ENCODE peak calls at places on chromosomes 3 and 15, in four cellular contexts. One of them, this sample, is unnamed.

GRCh38 chr3:10273697-10274305 is 18.9 kb downstream of the GHRL start:
- DNase-seq in WTC11: no peak
- DNase-seq in K562: no peak
- DNase-seq in HepG2: no peak
- DNase-seq in this sample: no peak

GRCh38 chr15:45268135-45268534 is 16.1 kb downstream of the SLC28A2 start:
- DNase-seq in WTC11: peak
- DNase-seq in K562: peak
- DNase-seq in HepG2: peak
- DNase-seq in this sample: no peak

GRCh38 chr3:132083583-132084372 is 49.0 kb upstream of the CPNE4 start:
- DNase-seq in WTC11: no peak
- DNase-seq in K562: no peak
- DNase-seq in HepG2: no peak
- DNase-seq in this sample: peak

GRCh38 chr15:77532846-77533245 is 99.9 kb downstream of the LINGO1 start:
- DNase-seq in WTC11: peak
- DNase-seq in K562: no peak
- DNase-seq in HepG2: no peak
- DNase-seq in this sample: no peak

GRCh38 chr3:177491301-177492031 is 294.2 kb upstream of the TBL1XR1 start:
- DNase-seq in WTC11: no peak
- DNase-seq in K562: no peak
- DNase-seq in HepG2: no peak
- DNase-seq in this sample: no peak

GRCh38 chr3:30628188-30628930 is 22.0 kb downstream of the TGFBR2 start:
- DNase-seq in WTC11: no peak
- DNase-seq in K562: no peak
- DNase-seq in HepG2: no peak
- DNase-seq in this sample: no peak

GRCh38 chr3:159166899-159167586 is 365.2 kb downstream of the MFSD1 start:
- DNase-seq in WTC11: no peak
- DNase-seq in K562: no peak
- DNase-seq in HepG2: no peak
- DNase-seq in this sample: no peak

GRCh38 chr15:88604972-88605506 is 16.1 kb upstream of the AEN start:
- DNase-seq in WTC11: peak
- DNase-seq in K562: no peak
- DNase-seq in HepG2: no peak
- DNase-seq in this sample: no peak

GRCh38 chr15:72168131-72168825 is 29.3 kb downstream of the GRAMD2A start:
- DNase-seq in WTC11: no peak
- DNase-seq in K562: peak
- DNase-seq in HepG2: no peak
- DNase-seq in this sample: no peak

GRCh38 chr3:72725229-72725628 is 123.0 kb downstream of the SHQ1 start:
- DNase-seq in WTC11: no peak
- DNase-seq in K562: no peak
- DNase-seq in HepG2: no peak
- DNase-seq in this sample: no peak

GRCh38 chr3:33883538-33884203 is 85.2 kb downstream of the PDCD6IP start:
- DNase-seq in WTC11: no peak
- DNase-seq in K562: peak
- DNase-seq in HepG2: peak
- DNase-seq in this sample: peak

DNA sequence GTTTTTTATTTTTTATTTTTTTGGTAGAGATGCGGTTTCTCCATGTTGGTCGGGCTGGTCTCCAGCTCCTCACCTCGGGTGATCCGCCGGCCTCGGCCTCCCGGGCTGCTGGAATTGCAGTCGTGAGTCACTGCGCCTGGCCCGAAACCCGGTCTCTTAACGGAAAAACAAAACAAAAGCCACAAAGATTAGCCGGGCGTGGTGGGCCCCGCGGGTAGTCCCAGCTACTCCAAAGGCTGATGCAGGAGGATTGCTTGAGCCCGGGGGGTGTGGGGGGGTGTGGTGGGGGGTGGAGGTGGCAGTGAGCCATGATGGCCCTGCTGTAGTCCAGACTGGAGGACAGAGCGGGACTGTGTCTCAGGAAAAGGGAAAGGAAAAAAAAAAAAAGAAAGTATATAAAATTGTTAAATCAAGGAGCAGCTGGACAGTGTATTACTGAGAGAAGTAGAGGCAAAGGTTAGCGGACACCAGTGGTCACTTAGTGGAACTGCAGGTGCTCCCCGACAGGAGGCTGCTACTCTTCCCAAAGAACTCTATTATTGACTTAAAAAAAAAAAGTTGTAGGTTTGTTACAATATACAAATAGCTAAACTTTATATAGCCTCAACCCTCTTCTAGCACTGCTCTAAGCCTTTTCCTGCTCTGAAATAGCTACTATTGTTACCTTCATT is 30.3 kb upstream of the TUBGCP5 start:
- DNase-seq in WTC11: no peak
- DNase-seq in K562: peak
- DNase-seq in HepG2: no peak
- DNase-seq in this sample: peak
- TF ChIP-seq HMGXB4 in WTC11: no peak
- TF ChIP-seq HMGXB4 in K562: no peak
- TF ChIP-seq HMGXB4 in HepG2: no peak
- TF ChIP-seq HMGXB4 in this sample: no peak

DNA sequence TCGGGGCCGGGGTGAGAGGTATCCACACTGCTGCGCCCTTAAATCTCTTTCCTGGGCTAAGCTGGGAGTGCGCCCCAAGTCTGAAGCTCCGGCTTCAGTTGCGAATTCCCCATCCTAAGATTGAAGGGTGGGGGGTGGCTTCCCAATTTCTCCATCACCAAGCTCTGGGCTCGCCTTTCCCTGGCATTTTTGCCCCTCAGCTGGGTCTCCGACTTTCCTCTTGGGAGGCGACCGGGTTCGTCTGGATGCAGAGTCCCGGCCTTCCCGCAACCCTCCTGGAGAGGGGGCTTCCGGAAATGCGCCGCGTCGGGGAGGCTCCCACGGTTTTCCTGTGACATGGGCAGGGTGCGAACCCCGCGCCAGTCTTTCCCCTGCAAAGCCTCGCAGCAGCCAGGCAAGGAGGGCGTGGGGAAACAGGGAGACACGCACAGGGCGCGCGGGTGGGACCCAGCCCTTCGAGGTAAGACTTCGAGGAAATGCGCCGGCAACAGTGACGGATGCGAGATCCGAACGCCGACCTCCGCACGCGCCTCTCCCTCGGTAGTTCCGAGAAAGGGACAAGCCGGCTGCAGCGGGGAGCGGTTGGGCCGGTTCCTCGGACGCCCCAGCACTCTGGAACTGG is 426 bp upstream of the HCN4 start:
- DNase-seq in WTC11: peak
- DNase-seq in K562: no peak
- DNase-seq in HepG2: no peak
- DNase-seq in this sample: no peak
- TF ChIP-seq HMGXB4 in WTC11: no peak
- TF ChIP-seq HMGXB4 in K562: no peak
- TF ChIP-seq HMGXB4 in HepG2: no peak
- TF ChIP-seq HMGXB4 in this sample: no peak

DNA sequence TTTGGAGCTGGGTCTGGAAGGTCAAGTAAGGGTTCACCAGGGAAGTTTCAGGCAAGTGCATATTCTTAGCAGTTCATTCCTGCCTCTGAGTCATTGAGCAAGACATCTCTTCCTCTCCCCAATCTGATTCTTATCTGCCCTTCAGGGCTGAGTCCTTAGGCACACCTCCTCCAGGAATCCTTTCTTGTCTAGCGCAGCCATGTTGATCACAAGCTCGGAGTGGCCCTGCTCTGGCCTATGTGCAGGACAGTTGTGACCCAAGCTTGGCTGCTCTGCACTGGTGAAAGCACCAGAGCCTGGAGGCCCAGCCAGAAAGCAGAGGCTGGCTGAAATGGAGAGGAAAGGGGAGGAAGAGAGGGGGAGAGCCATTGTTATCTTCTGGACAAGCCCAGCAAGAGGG is 30.9 kb upstream of the MRPS22 start:
- DNase-seq in WTC11: no peak
- DNase-seq in K562: peak
- DNase-seq in HepG2: no peak
- DNase-seq in this sample: peak
- TF ChIP-seq HMGXB4 in WTC11: no peak
- TF ChIP-seq HMGXB4 in K562: no peak
- TF ChIP-seq HMGXB4 in HepG2: no peak
- TF ChIP-seq HMGXB4 in this sample: no peak

GRCh38 chr3:190000861-190001196 is 119.9 kb downstream of the P3H2 start:
- DNase-seq in WTC11: no peak
- DNase-seq in K562: no peak
- DNase-seq in HepG2: no peak
- DNase-seq in this sample: no peak
- TF ChIP-seq HMGXB4 in WTC11: no peak
- TF ChIP-seq HMGXB4 in K562: no peak
- TF ChIP-seq HMGXB4 in HepG2: no peak
- TF ChIP-seq HMGXB4 in this sample: no peak

DNA sequence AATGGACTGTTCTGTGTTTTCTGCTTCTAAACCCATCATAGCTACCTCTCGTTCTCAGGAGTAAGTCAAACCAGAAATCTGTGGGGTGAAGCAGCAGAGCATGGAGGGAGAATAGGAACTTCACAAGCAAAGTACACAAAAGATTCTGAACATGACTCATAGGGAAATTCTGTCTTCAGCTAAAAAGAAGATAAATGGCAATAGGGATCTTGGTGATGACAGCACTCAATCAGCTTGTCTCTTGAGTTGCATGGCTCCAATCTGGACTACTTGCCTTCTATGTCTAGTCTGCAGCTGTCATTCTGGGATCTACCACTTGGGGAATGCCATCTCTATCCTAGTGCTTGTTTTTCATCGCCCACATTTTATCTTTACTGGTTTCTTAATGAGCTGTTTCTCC is 13.5 kb upstream of the GRAMD1C start:
- DNase-seq in WTC11: no peak
- DNase-seq in K562: peak
- DNase-seq in HepG2: no peak
- DNase-seq in this sample: peak
- TF ChIP-seq HMGXB4 in WTC11: no peak
- TF ChIP-seq HMGXB4 in K562: no peak
- TF ChIP-seq HMGXB4 in HepG2: no peak
- TF ChIP-seq HMGXB4 in this sample: no peak

GRCh38 chr3:115448856-115449255 is 174.5 kb upstream of the GAP43 start:
- DNase-seq in WTC11: no peak
- DNase-seq in K562: no peak
- DNase-seq in HepG2: no peak
- DNase-seq in this sample: no peak
- TF ChIP-seq HMGXB4 in WTC11: no peak
- TF ChIP-seq HMGXB4 in K562: no peak
- TF ChIP-seq HMGXB4 in HepG2: no peak
- TF ChIP-seq HMGXB4 in this sample: no peak

GRCh38 chr15:67137951-67138935 is 72.8 kb downstream of the SMAD3 start:
- DNase-seq in WTC11: no peak
- DNase-seq in K562: peak
- DNase-seq in HepG2: no peak
- DNase-seq in this sample: no peak
- TF ChIP-seq HMGXB4 in WTC11: no peak
- TF ChIP-seq HMGXB4 in K562: no peak
- TF ChIP-seq HMGXB4 in HepG2: no peak
- TF ChIP-seq HMGXB4 in this sample: no peak

GRCh38 chr15:96354731-96355560 is 24.4 kb downstream of the NR2F2 start:
- DNase-seq in WTC11: no peak
- DNase-seq in K562: peak
- DNase-seq in HepG2: peak
- DNase-seq in this sample: peak

GRCh38 chr15:96356494-96357455 is 26.3 kb downstream of the NR2F2 start:
- DNase-seq in WTC11: peak
- DNase-seq in K562: peak
- DNase-seq in HepG2: peak
- DNase-seq in this sample: peak

GRCh38 chr15:96353378-96353930 is 23.0 kb downstream of the NR2F2 start:
- DNase-seq in WTC11: no peak
- DNase-seq in K562: no peak
- DNase-seq in HepG2: no peak
- DNase-seq in this sample: no peak

GRCh38 chr15:96353931-96354730 is 23.6 kb downstream of the NR2F2 start:
- DNase-seq in WTC11: peak
- DNase-seq in K562: peak
- DNase-seq in HepG2: no peak
- DNase-seq in this sample: no peak

DNA sequence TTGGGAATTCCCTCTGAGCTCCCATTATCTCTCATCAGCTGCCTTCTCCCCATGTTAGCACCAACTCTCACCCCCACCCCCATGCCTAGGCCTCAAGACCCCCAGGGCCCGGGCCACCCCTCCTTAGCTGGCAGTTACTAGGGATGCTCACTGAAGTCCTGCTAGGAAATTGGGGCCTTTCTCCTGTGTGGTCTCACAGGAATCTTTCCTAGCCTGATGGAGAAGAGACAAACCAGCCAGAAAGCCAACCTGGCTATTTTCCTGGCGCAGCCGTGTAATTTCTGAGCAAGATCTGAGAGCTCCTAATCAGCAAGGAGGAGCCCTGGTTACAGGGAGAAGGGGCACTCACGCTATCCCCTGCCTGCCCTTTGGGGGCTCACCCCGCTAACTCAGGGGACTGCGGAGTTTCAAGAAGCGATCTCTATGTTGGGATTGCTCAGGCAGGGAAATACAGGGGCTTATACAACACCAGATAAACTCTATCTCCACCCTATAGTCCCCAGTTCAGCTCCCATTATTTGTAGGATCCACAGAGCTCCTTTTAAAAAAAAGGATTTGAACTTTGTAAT is 25.1 kb downstream of the NR2F2 start:
- DNase-seq in WTC11: no peak
- DNase-seq in K562: no peak
- DNase-seq in HepG2: no peak
- DNase-seq in this sample: no peak
- TF ChIP-seq HMGXB4 in WTC11: no peak
- TF ChIP-seq HMGXB4 in K562: no peak
- TF ChIP-seq HMGXB4 in HepG2: no peak
- TF ChIP-seq HMGXB4 in this sample: no peak

This sample was measured in A549.